ENCODE peak calls at places on chromosomes 6 and 20, in seven cellular contexts. G is thoracic aorta, B is colonic mucosa, R is mammary epithelial cell, F is HFF-Myc, C is GM23248, A is T-helper 22 cell. S is an unnamed sample.

GRCh38 chr6:109242923-109243322 is 139.3 kb downstream of the CD164 start:
- DNase-seq in G (no peak), B (no peak), R (no peak), F (no peak), C (peak; percentile 71), A (no peak), S (no peak)

GRCh38 chr6:140845666-140846065 is 1287.1 kb upstream of the GJE1 start:
- DNase-seq in G (no peak), B (no peak), R (no peak), F (no peak), C (no peak), A (no peak), S (no peak)

GRCh38 chr20:19269737-19270325 is 57.4 kb downstream of the SLC24A3 start:
- DNase-seq in G (no peak), B (no peak), R (no peak), F (no peak), C (peak; percentile 49), A (no peak), S (no peak)

GRCh38 chr6:11002176-11002575 is 41.9 kb downstream of the ELOVL2 start:
- DNase-seq in G (no peak), B (no peak), R (no peak), F (no peak), C (no peak), A (no peak), S (no peak)

GRCh38 chr20:5654557-5654956 is 95.6 kb upstream of the SHLD1 start:
- DNase-seq in G (no peak), B (no peak), R (peak; percentile 98), F (no peak), C (peak; percentile 95), A (no peak), S (peak; percentile 87)

GRCh38 chr6:95091823-95092436 is 485.4 kb upstream of the MANEA start:
- DNase-seq in G (no peak), B (no peak), R (peak; percentile 48), F (peak; percentile 20), C (peak; percentile 66), A (no peak), S (peak; percentile 77)

GRCh38 chr6:108559884-108560462 is 744 bp upstream of the FOXO3 start:
- DNase-seq in G (peak; percentile 43), B (peak; percentile 62), R (peak; percentile 75), F (no peak), C (peak; percentile 85), A (no peak), S (peak; percentile 72)

GRCh38 chr6:137147195-137147594 is 26.2 kb downstream of the IL22RA2 start:
- DNase-seq in G (no peak), B (no peak), R (no peak), F (no peak), C (no peak), A (no peak), S (no peak)

GRCh38 chr6:53829698-53830221 is 35.0 kb downstream of the LRRC1 start:
- DNase-seq in G (no peak), B (peak; percentile 64), R (no peak), F (no peak), C (no peak), A (no peak), S (no peak)

GRCh38 chr20:58623579-58624473 is 27.3 kb upstream of the STX16 start:
- DNase-seq in G (peak; percentile 58), B (no peak), R (peak; percentile 92), F (peak; percentile 85), C (peak; percentile 99), A (no peak), S (peak; percentile 91)

GRCh38 chr6:129844118-129844891 is 16.8 kb downstream of the TMEM244 start:
- DNase-seq in G (no peak), B (no peak), R (peak; percentile 71), F (peak; percentile 87), C (peak; percentile 72), A (no peak), S (peak; percentile 84)

GRCh38 chr20:6704132-6704861 is 63.2 kb upstream of the BMP2 start:
- DNase-seq in G (no peak), B (peak; percentile 67), R (no peak), F (no peak), C (peak; percentile 74), A (no peak), S (peak; percentile 99)

GRCh38 chr6:75117701-75118100 is 88.2 kb downstream of the COL12A1 start:
- DNase-seq in G (no peak), B (no peak), R (no peak), F (no peak), C (peak; percentile 35), A (no peak), S (no peak)

GRCh38 chr6:32642707-32643106 is 5.5 kb downstream of the HLA-DQA1 start:
- DNase-seq in G (no peak), B (no peak), R (no peak), F (no peak), C (no peak), A (no peak), S (no peak)

GRCh38 chr6:26299286-26300042 is 65.5 kb upstream of the BTN3A2 start:
- DNase-seq in G (no peak), B (no peak), R (no peak), F (no peak), C (no peak), A (no peak), S (no peak)

GRCh38 chr20:48722002-48722731 is 105.6 kb downstream of the PREX1 start:
- DNase-seq in G (peak; percentile 68), B (no peak), R (no peak), F (no peak), C (peak; percentile 83), A (no peak), S (peak; percentile 36)

GRCh38 chr6:145502417-145502816 is 232.9 kb downstream of the EPM2A start:
- DNase-seq in G (no peak), B (no peak), R (peak; percentile 42), F (no peak), C (peak; percentile 12), A (no peak), S (peak; percentile 23)

GRCh38 chr6:118893095-118893881 is 664 bp upstream of the ASF1A start:
- DNase-seq in G (no peak), B (peak; percentile 45), R (peak; percentile 62), F (no peak), C (peak; percentile 87), A (peak; percentile 34), S (peak; percentile 68)

GRCh38 chr6:111565316-111566221 is 40.1 kb downstream of the TRAF3IP2 start:
- DNase-seq in G (no peak), B (no peak), R (no peak), F (no peak), C (no peak), A (no peak), S (no peak)

GRCh38 chr6:4487538-4487937 is 288.7 kb upstream of the CDYL start:
- DNase-seq in G (no peak), B (no peak), R (peak; percentile 80), F (no peak), C (peak; percentile 27), A (no peak), S (peak; percentile 71)

GRCh38 chr20:62818592-62819493 is 2.0 kb downstream of the COL9A3 start:
- DNase-seq in G (no peak), B (peak; percentile 60), R (peak; percentile 52), F (no peak), C (peak; percentile 24), A (no peak), S (peak; percentile 31)

GRCh38 chr6:43668151-43669028 is 19.2 kb downstream of the MRPS18A start:
- DNase-seq in G (no peak), B (peak; percentile 79), R (peak; percentile 69), F (peak; percentile 24), C (peak; percentile 72), A (no peak), S (peak; percentile 82)

GRCh38 chr20:50980071-50980681 is 21.6 kb downstream of the MOCS3 start:
- DNase-seq in G (no peak), B (no peak), R (peak; percentile 99), F (peak; percentile 87), C (peak; percentile 98), A (no peak), S (peak; percentile 98)